ENCODE peak calls at places on chromosomes 5 and 9, in nine cellular contexts. W, S, I, N, Z, K, J, M and X are unnamed samples.

GRCh38 chr9:5357431-5358105 is 17.9 kb upstream of the RLN1 start:
- DNase-seq in W (no peak), S (no peak), I (no peak), N (no peak), Z (no peak), K (no peak), J (no peak), M (no peak), X (no peak)

GRCh38 chr5:57172466-57172961 is 1.3 kb upstream of the GPBP1 start:
- DNase-seq in W (no peak), S (peak), I (no peak), N (no peak), Z (peak), K (no peak), J (peak), M (peak), X (peak)

GRCh38 chr5:124605516-124605915 is 140.9 kb downstream of the ZNF608 start:
- DNase-seq in W (no peak), S (no peak), I (no peak), N (no peak), Z (peak), K (no peak), J (no peak), M (no peak), X (peak)

GRCh38 chr5:5266296-5266695 is 126.2 kb downstream of the ADAMTS16 start:
- DNase-seq in W (no peak), S (no peak), I (no peak), N (no peak), Z (no peak), K (no peak), J (no peak), M (no peak), X (no peak)

GRCh38 chr5:67401166-67401565 is 204.6 kb upstream of the CD180 start:
- DNase-seq in W (no peak), S (no peak), I (no peak), N (no peak), Z (no peak), K (no peak), J (peak), M (no peak), X (no peak)

GRCh38 chr9:16405421-16405820 is 465.0 kb downstream of the BNC2 start:
- DNase-seq in W (no peak), S (peak), I (no peak), N (no peak), Z (no peak), K (no peak), J (no peak), M (no peak), X (no peak)

GRCh38 chr5:35830587-35830986 is 26.1 kb upstream of the IL7R start:
- DNase-seq in W (no peak), S (no peak), I (no peak), N (peak), Z (no peak), K (no peak), J (no peak), M (no peak), X (no peak)

GRCh38 chr5:74394543-74394923 is 246.0 kb downstream of the ENC1 start:
- DNase-seq in W (no peak), S (no peak), I (no peak), N (no peak), Z (no peak), K (no peak), J (no peak), M (peak), X (peak)

GRCh38 chr9:127627494-127627855 is 15.4 kb downstream of the STXBP1 start:
- DNase-seq in W (no peak), S (no peak), I (no peak), N (no peak), Z (no peak), K (no peak), J (no peak), M (no peak), X (no peak)

GRCh38 chr9:69996947-69997346 is 46.7 kb upstream of the MAMDC2 start:
- DNase-seq in W (peak), S (peak), I (peak), N (no peak), Z (no peak), K (no peak), J (no peak), M (no peak), X (no peak)

GRCh38 chr5:14664270-14665109 is at the start of gene OTULIN:
- DNase-seq in W (peak), S (peak), I (peak), N (peak), Z (peak), K (peak), J (peak), M (peak), X (peak)

GRCh38 chr5:9187614-9188013 is 358.3 kb downstream of the SEMA5A start:
- DNase-seq in W (no peak), S (no peak), I (no peak), N (no peak), Z (no peak), K (no peak), J (no peak), M (no peak), X (no peak)

GRCh38 chr9:13431137-13431536 is 151.6 kb upstream of the MPDZ start:
- DNase-seq in W (peak), S (no peak), I (no peak), N (no peak), Z (no peak), K (peak), J (no peak), M (no peak), X (no peak)

GRCh38 chr9:128729302-128729701 is 5.4 kb upstream of the ZDHHC12 start:
- DNase-seq in W (no peak), S (no peak), I (no peak), N (no peak), Z (no peak), K (no peak), J (no peak), M (no peak), X (no peak)

GRCh38 chr5:154418344-154418820 is 27.4 kb upstream of the SAP30L start:
- DNase-seq in W (no peak), S (no peak), I (no peak), N (no peak), Z (peak), K (peak), J (peak), M (no peak), X (no peak)

GRCh38 chr5:53403758-53404157 is 76.7 kb upstream of the FST start:
- DNase-seq in W (no peak), S (no peak), I (no peak), N (no peak), Z (peak), K (no peak), J (no peak), M (no peak), X (no peak)

GRCh38 chr5:1781726-1782384 is 17.8 kb downstream of the MRPL36 start:
- DNase-seq in W (no peak), S (no peak), I (no peak), N (no peak), Z (no peak), K (no peak), J (no peak), M (no peak), X (no peak)

GRCh38 chr5:109328626-109329025 is 81.1 kb downstream of the PJA2 start:
- DNase-seq in W (no peak), S (peak), I (no peak), N (no peak), Z (no peak), K (no peak), J (no peak), M (no peak), X (no peak)